ENCODE peak calls at places on chromosome 10, in six cellular contexts. One of them, this sample, is unnamed.

GRCh38 chr10:63528084-63528744 is 7.0 kb downstream of the REEP3 start:
- DNase-seq in coronary artery: no peak
- DNase-seq in GM03348: no peak
- DNase-seq in GM13977: no peak
- DNase-seq in lung: no peak
- DNase-seq in NCI-H69: no peak
- DNase-seq in this sample: no peak

GRCh38 chr10:127310932-127311331 is 114.5 kb upstream of the INSYN2A start:
- DNase-seq in coronary artery: peak; percentile 14
- DNase-seq in GM03348: no peak
- DNase-seq in GM13977: no peak
- DNase-seq in lung: no peak
- DNase-seq in NCI-H69: no peak
- DNase-seq in this sample: no peak

GRCh38 chr10:58239561-58240169 is 28.0 kb downstream of the IPMK start:
- DNase-seq in coronary artery: no peak
- DNase-seq in GM03348: no peak
- DNase-seq in GM13977: no peak
- DNase-seq in lung: no peak
- DNase-seq in NCI-H69: no peak
- DNase-seq in this sample: no peak

GRCh38 chr10:102945449-102945848 is 27.4 kb downstream of the CNNM2 start:
- DNase-seq in coronary artery: no peak
- DNase-seq in GM03348: no peak
- DNase-seq in GM13977: no peak
- DNase-seq in lung: no peak
- DNase-seq in NCI-H69: no peak
- DNase-seq in this sample: no peak

GRCh38 chr10:132886211-132887099 is 55.9 kb downstream of the CFAP46 start:
- DNase-seq in coronary artery: no peak
- DNase-seq in GM03348: no peak
- DNase-seq in GM13977: no peak
- DNase-seq in lung: no peak
- DNase-seq in NCI-H69: no peak
- DNase-seq in this sample: no peak

GRCh38 chr10:75976681-75977080 is 545.3 kb downstream of the LRMDA start:
- DNase-seq in coronary artery: no peak
- DNase-seq in GM03348: no peak
- DNase-seq in GM13977: no peak
- DNase-seq in lung: no peak
- DNase-seq in NCI-H69: no peak
- DNase-seq in this sample: no peak

GRCh38 chr10:119658274-119658673 is 7.1 kb downstream of the BAG3 start:
- DNase-seq in coronary artery: peak; percentile 93
- DNase-seq in GM03348: peak; percentile 91
- DNase-seq in GM13977: no peak
- DNase-seq in lung: peak; percentile 82
- DNase-seq in NCI-H69: no peak
- DNase-seq in this sample: no peak

GRCh38 chr10:94403034-94403822 is 887 bp downstream of the TBC1D12 start:
- DNase-seq in coronary artery: peak; percentile 80
- DNase-seq in GM03348: peak; percentile 64
- DNase-seq in GM13977: peak; percentile 82
- DNase-seq in lung: peak; percentile 72
- DNase-seq in NCI-H69: peak; percentile 75
- DNase-seq in this sample: peak; percentile 93

This sample was measured in GM12865.